ENCODE peak calls at places on chromosomes 5 and 9, in seven cellular contexts. R, B, P, S, U, I and H are unnamed samples.

GRCh38 chr9:92608221-92609141 is 61.5 kb downstream of the IPPK start:
- DNase-seq in S (no peak), I (no peak), U (no peak), P (no peak), R (no peak), B (no peak), H (no peak)

GRCh38 chr5:39891376-39891775 is 466.6 kb upstream of the DAB2 start:
- DNase-seq in B (no peak), S (no peak), R (no peak), P (no peak), I (no peak), U (no peak), H (no peak)

GRCh38 chr5:33079548-33079947 is 361.2 kb upstream of the TARS1 start:
- DNase-seq in S (no peak), B (no peak), U (peak), I (no peak), P (no peak), R (no peak), H (no peak)

GRCh38 chr5:141223112-141223783 is at the start of gene PCDHB14:
- DNase-seq in S (no peak), P (peak), I (peak), U (peak), R (peak), B (peak), H (peak)

GRCh38 chr5:173697931-173698579 is 81.6 kb upstream of the BOD1 start:
- DNase-seq in U (no peak), P (no peak), S (no peak), R (no peak), I (no peak), B (no peak), H (no peak)

GRCh38 chr5:100430268-100430900 is 104.8 kb upstream of the FAM174A start:
- DNase-seq in I (peak), U (peak), R (peak), B (peak), P (peak), S (peak), H (peak)

GRCh38 chr9:114723926-114724325 is 41.9 kb upstream of the TEX48 start:
- DNase-seq in B (no peak), S (no peak), R (peak), I (no peak), P (no peak), U (peak), H (no peak)

GRCh38 chr5:159082491-159082890 is 17.2 kb downstream of the EBF1 start:
- DNase-seq in R (no peak), I (no peak), B (no peak), P (no peak), U (no peak), S (no peak), H (no peak)

GRCh38 chr5:113063927-113064326 is 87.3 kb downstream of the DCP2 start:
- DNase-seq in I (no peak), S (no peak), B (no peak), U (no peak), R (no peak), P (no peak), H (no peak)

GRCh38 chr9:123453904-123454321 is 97.9 kb downstream of the CRB2 start:
- DNase-seq in P (no peak), U (no peak), S (no peak), R (no peak), I (no peak), B (no peak), H (no peak)

GRCh38 chr9:16704096-16704488 is 166.4 kb downstream of the BNC2 start:
- DNase-seq in S (no peak), I (no peak), R (no peak), P (peak), B (no peak), U (peak), H (no peak)

GRCh38 chr5:110106750-110107149 is 417.0 kb downstream of the MAN2A1 start:
- DNase-seq in P (no peak), U (no peak), R (no peak), B (no peak), S (no peak), I (no peak), H (no peak)

GRCh38 chr9:107153336-107153735 is 129.7 kb upstream of the RAD23B start:
- DNase-seq in S (no peak), B (no peak), I (no peak), P (no peak), R (no peak), U (peak), H (no peak)

GRCh38 chr5:173802670-173803165 is 85.4 kb upstream of the CPEB4 start:
- DNase-seq in P (no peak), B (no peak), S (no peak), R (no peak), I (peak), U (peak), H (no peak)

GRCh38 chr5:95285406-95285761 is 490 bp upstream of the MCTP1 start:
- DNase-seq in S (no peak), R (no peak), P (no peak), I (no peak), B (no peak), U (peak), H (peak)

GRCh38 chr9:90835206-90835605 is 33.6 kb downstream of the SYK start:
- DNase-seq in I (no peak), P (no peak), R (no peak), B (no peak), S (no peak), U (no peak), H (no peak)

GRCh38 chr5:109691248-109691574 is 1.5 kb downstream of the MAN2A1 start:
- DNase-seq in P (no peak), S (no peak), R (no peak), I (no peak), B (no peak), U (no peak), H (no peak)

GRCh38 chr9:105475302-105475701 is 27.5 kb downstream of the FSD1L start:
- DNase-seq in U (peak), I (peak), R (peak), P (peak), B (peak), S (no peak), H (no peak)

GRCh38 chr9:36576866-36577265 is 4.2 kb downstream of the MELK start:
- DNase-seq in R (no peak), I (no peak), P (no peak), S (no peak), B (no peak), U (no peak), H (no peak)

GRCh38 chr9:100352201-100352726 is 478 bp downstream of the TEX10 start:
- DNase-seq in R (no peak), S (peak), I (no peak), B (peak), U (peak), P (peak), H (peak)

GRCh38 chr9:134136117-134136996 is 475 bp downstream of the WDR5 start:
- DNase-seq in P (peak), I (no peak), U (peak), B (peak), S (no peak), R (no peak), H (peak)

GRCh38 chr5:149217802-149218153 is 53.9 kb upstream of the AFAP1L1 start:
- DNase-seq in P (no peak), I (no peak), U (no peak), R (no peak), S (no peak), B (no peak), H (no peak)

GRCh38 chr9:135490980-135491444 is 9.5 kb upstream of the MRPS2 start:
- DNase-seq in I (no peak), R (no peak), U (no peak), B (no peak), P (peak), S (no peak), H (no peak)

GRCh38 chr5:72523960-72524582 is 16.9 kb upstream of the ZNF366 start:
- DNase-seq in U (peak), P (peak), B (peak), S (no peak), R (peak), I (peak), H (no peak)

GRCh38 chr5:139459451-139459934 is 3.0 kb downstream of the ECSCR start:
- DNase-seq in I (no peak), R (no peak), P (no peak), B (no peak), S (no peak), U (no peak), H (no peak)

GRCh38 chr5:139985290-139985689 is 57.8 kb downstream of the NRG2 start:
- DNase-seq in R (no peak), P (no peak), U (no peak), I (no peak), B (no peak), S (no peak), H (no peak)

GRCh38 chr5:17050236-17050635 is 114.1 kb upstream of the MYO10 start:
- DNase-seq in R (no peak), S (no peak), U (no peak), P (no peak), I (no peak), B (no peak), H (no peak)

GRCh38 chr5:171310816-171311697 is 2.0 kb downstream of the TLX3 start:
- DNase-seq in B (no peak), P (peak), U (peak), I (no peak), R (no peak), S (no peak), H (no peak)

GRCh38 chr9:116939605-116940004 is 252.5 kb downstream of the TRIM32 start:
- DNase-seq in R (no peak), P (no peak), S (no peak), U (peak), I (no peak), B (no peak), H (no peak)

GRCh38 chr9:114033397-114034103 is 44.5 kb downstream of the AMBP start:
- DNase-seq in U (peak), P (peak), R (no peak), S (no peak), B (peak), I (peak), H (peak)

GRCh38 chr5:136613243-136613642 is 247.9 kb upstream of the TRPC7 start:
- DNase-seq in B (no peak), P (no peak), R (no peak), S (no peak), U (no peak), I (no peak), H (no peak)

GRCh38 chr5:96260009-96260408 is 173.0 kb downstream of the PCSK1 start:
- DNase-seq in I (no peak), U (no peak), S (no peak), R (no peak), B (no peak), P (no peak), H (no peak)

GRCh38 chr9:98572054-98572627 is 136.6 kb downstream of the GABBR2 start:
- DNase-seq in I (no peak), U (no peak), B (no peak), P (no peak), R (no peak), S (no peak), H (peak)

GRCh38 chr5:179259731-179260323 is 85.4 kb downstream of the ADAMTS2 start:
- DNase-seq in U (no peak), I (no peak), R (no peak), B (no peak), S (no peak), P (no peak), H (no peak)